ENCODE peak calls at places on chromosomes 2 and 18, in four cellular contexts. R is astrocyte of the spinal cord; L is stimulated activated CD8-positive, alpha-beta memory T cell treated with anti-CD3 and anti-CD28 coated beads, Interleukin-2, amount 100 ng/mL, for 48 hours; X is NK-92 treated with Interleukin-12 subunit alpha and Interleukin-12 subunit beta, amount 100 ng/mL, for 24 hours. D is an unnamed sample.

GRCh38 chr18:48605408-48605845 is 66.6 kb downstream of the CTIF start:
- DNase-seq in R (peak; percentile 35), L (no peak), X (no peak), D (peak; percentile 52)

GRCh38 chr2:231189571-231190495 is 8.6 kb upstream of the ARMC9 start:
- DNase-seq in X (no peak), R (peak; percentile 68), L (no peak), D (no peak)

GRCh38 chr2:127498386-127498785 is 27.9 kb downstream of the IWS1 start:
- DNase-seq in L (no peak), R (no peak), X (no peak), D (no peak)

GRCh38 chr2:176118606-176119370 is 2.2 kb downstream of the HOXD10 start:
- DNase-seq in R (no peak), X (no peak), L (no peak), D (peak; percentile 50)

GRCh38 chr2:41151746-41152145 is 699.9 kb upstream of the SLC8A1 start:
- DNase-seq in L (no peak), R (peak; percentile 10), X (no peak), D (no peak)

GRCh38 chr18:33576999-33577687 is 876 bp upstream of the ASXL3 start:
- DNase-seq in R (no peak), X (no peak), L (no peak), D (peak; percentile 35)

GRCh38 chr2:233210843-233211600 is 40.5 kb upstream of the ATG16L1 start:
- DNase-seq in L (no peak), X (no peak), R (peak; percentile 94), D (no peak)

GRCh38 chr2:46117379-46117778 is 179.8 kb upstream of the EPAS1 start:
- DNase-seq in L (no peak), X (no peak), R (peak; percentile 79), D (no peak)

GRCh38 chr2:101741775-101742520 is 44.4 kb downstream of the MAP4K4 start:
- DNase-seq in L (no peak), R (no peak), X (no peak), D (no peak)

GRCh38 chr2:26178746-26179436 is 6.0 kb downstream of the GAREM2 start:
- DNase-seq in X (no peak), L (no peak), R (no peak), D (no peak)

GRCh38 chr2:128503358-128504241 is 184.9 kb upstream of the HS6ST1 start:
- DNase-seq in R (no peak), X (no peak), L (no peak), D (no peak)

GRCh38 chr2:240968731-240969624 is 29.4 kb upstream of the SNED1 start:
- DNase-seq in R (no peak), X (no peak), L (no peak), D (no peak)

GRCh38 chr2:68834737-68835136 is 36.5 kb downstream of the BMP10 start:
- DNase-seq in L (no peak), X (no peak), R (no peak), D (no peak)

GRCh38 chr18:69380324-69380723 is 20.4 kb upstream of the DOK6 start:
- DNase-seq in L (no peak), R (no peak), X (no peak), D (no peak)

GRCh38 chr2:9179572-9180201 is 26.9 kb upstream of the ASAP2 start:
- DNase-seq in X (no peak), R (peak; percentile 88), L (no peak), D (no peak)

GRCh38 chr2:28375742-28376631 is 16.7 kb upstream of the FOSL2 start:
- DNase-seq in X (no peak), R (no peak), L (no peak), D (no peak)

GRCh38 chr2:100821255-100821912 is 1.4 kb downstream of the NPAS2 start:
- DNase-seq in L (no peak), X (no peak), R (peak; percentile 32), D (no peak)